ENCODE peak calls at places on chromosomes 5 and 9, in nine cellular contexts. I is NT2/D1, J is pancreas, M is fibroblast of mammary gland, O is GM12864, D is ovary, Y is prostate gland, U is psoas muscle, N is brain microvascular endothelial cell. K is an unnamed sample.

GRCh38 chr5:110255194-110255593 is 471.3 kb downstream of the TMEM232 start:
- DNase-seq in I (no peak), N (no peak), M (no peak), Y (no peak), U (no peak), O (no peak), D (no peak), J (no peak), K (no peak)

GRCh38 chr5:65213921-65214525 is 267.7 kb downstream of the ADAMTS6 start:
- DNase-seq in D (no peak), I (no peak), M (peak), O (no peak), J (no peak), Y (no peak), N (peak), U (no peak), K (no peak)

GRCh38 chr9:87431831-87432230 is 65.8 kb upstream of the DAPK1 start:
- DNase-seq in N (no peak), Y (no peak), M (peak), I (no peak), O (no peak), D (no peak), U (no peak), J (no peak), K (no peak)

GRCh38 chr9:98892296-98892695 is 51.4 kb upstream of the COL15A1 start:
- DNase-seq in I (no peak), J (no peak), N (no peak), U (no peak), O (no peak), M (no peak), D (no peak), Y (no peak), K (no peak)

GRCh38 chr5:51622161-51622790 is 239.0 kb downstream of the ISL1 start:
- DNase-seq in O (no peak), Y (no peak), M (no peak), D (no peak), N (no peak), I (no peak), U (no peak), J (no peak), K (no peak)

GRCh38 chr9:129547869-129548570 is 72.9 kb downstream of the C9orf50 start:
- DNase-seq in Y (no peak), O (no peak), D (no peak), N (no peak), M (no peak), U (no peak), J (no peak), I (no peak), K (no peak)

GRCh38 chr5:165310031-165310430 is 1804.6 kb downstream of the MAT2B start:
- DNase-seq in I (no peak), J (no peak), D (no peak), U (no peak), M (no peak), N (no peak), Y (no peak), O (no peak), K (no peak)

GRCh38 chr5:40224421-40224820 is 455.3 kb upstream of the PTGER4 start:
- DNase-seq in N (no peak), Y (no peak), M (peak), U (no peak), J (no peak), O (no peak), I (no peak), D (no peak), K (no peak)

GRCh38 chr5:87746891-87747366 is 334.2 kb upstream of the CCNH start:
- DNase-seq in O (no peak), N (no peak), M (peak), D (no peak), Y (no peak), U (no peak), I (no peak), J (no peak), K (no peak)

DNA sequence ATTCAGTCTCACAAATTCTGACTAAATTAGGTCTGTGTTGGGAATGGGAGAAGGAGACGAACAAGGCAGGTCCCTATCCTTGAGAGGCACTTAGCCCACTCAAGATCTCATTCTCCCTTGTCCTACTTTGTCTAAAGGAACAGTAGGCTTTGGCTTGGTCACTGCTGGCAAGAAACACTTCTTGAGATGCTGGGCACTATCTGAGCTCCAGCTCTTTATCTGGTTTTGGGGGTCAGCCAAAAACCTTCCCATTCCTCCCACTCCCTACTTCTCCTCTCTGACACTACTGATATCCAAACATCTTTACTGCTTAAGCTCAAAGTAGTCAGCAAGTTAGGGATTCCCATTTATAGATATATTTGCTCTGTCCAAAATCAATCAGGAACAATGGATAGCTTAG is 155.2 kb downstream of the MAPKAP1 start:
- DNase-seq in U (no peak), D (no peak), O (no peak), J (no peak), M (no peak), I (no peak), N (no peak), Y (no peak), K (no peak)
- H3K4me3 ChIP-seq in U (no peak), D (no peak), O (no peak), J (no peak), M (no peak), I (no peak), N (no peak), Y (no peak), K (no peak)

DNA sequence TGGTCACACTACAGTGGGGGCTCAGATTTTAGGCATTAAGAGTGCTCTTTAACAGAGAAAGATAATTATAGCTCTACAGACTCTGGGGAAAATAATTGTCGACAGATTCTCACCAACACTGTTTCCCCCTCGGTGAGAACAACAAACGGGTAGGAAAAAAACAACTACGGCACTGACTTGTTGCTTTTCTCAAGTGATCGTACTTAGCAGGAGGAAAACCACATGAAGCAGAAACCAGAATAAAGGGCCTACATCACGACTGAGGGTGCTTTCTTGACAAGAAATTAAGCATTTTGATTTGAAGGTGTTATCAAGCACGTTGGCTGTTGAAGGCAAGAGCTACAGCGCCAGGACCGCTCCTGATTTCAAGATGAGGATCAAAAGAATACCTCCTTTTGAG is 27.2 kb upstream of the CER1 start:
- DNase-seq in D (no peak), Y (no peak), O (no peak), U (no peak), J (no peak), N (no peak), M (no peak), I (no peak), K (no peak)
- H3K4me3 ChIP-seq in D (no peak), Y (no peak), O (no peak), U (no peak), J (no peak), N (no peak), M (no peak), I (no peak), K (no peak)

GRCh38 chr5:108371263-108371662 is 10.6 kb downstream of the FBXL17 start:
- DNase-seq in O (no peak), Y (no peak), D (no peak), I (no peak), J (no peak), U (no peak), M (no peak), N (no peak), K (no peak)

GRCh38 chr5:108366500-108366899 is 15.4 kb downstream of the FBXL17 start:
- DNase-seq in O (no peak), N (no peak), Y (no peak), D (no peak), I (no peak), M (no peak), J (no peak), U (no peak), K (no peak)

GRCh38 chr5:108372369-108372768 is 9.5 kb downstream of the FBXL17 start:
- DNase-seq in N (no peak), D (no peak), M (no peak), J (no peak), U (no peak), Y (no peak), I (no peak), O (no peak), K (no peak)

GRCh38 chr5:108367679-108368334 is 14.1 kb downstream of the FBXL17 start:
- DNase-seq in M (no peak), D (no peak), J (no peak), U (no peak), N (no peak), Y (no peak), I (no peak), O (no peak), K (no peak)

GRCh38 chr5:108369167-108369566 is 12.7 kb downstream of the FBXL17 start:
- DNase-seq in N (no peak), J (no peak), U (no peak), D (no peak), I (no peak), O (no peak), M (no peak), Y (no peak), K (no peak)
- H3K4me3 ChIP-seq in N (no peak), J (no peak), U (no peak), D (no peak), I (no peak), O (no peak), M (no peak), Y (no peak), K (no peak)

GRCh38 chr9:89476546-89476945 is 21.4 kb downstream of the SEMA4D start:
- DNase-seq in D (no peak), J (no peak), U (no peak), M (no peak), N (no peak), I (no peak), Y (no peak), O (no peak), K (no peak)
- H3K4me3 ChIP-seq in D (no peak), J (no peak), U (no peak), M (no peak), N (no peak), I (no peak), Y (no peak), O (no peak), K (no peak)

DNA sequence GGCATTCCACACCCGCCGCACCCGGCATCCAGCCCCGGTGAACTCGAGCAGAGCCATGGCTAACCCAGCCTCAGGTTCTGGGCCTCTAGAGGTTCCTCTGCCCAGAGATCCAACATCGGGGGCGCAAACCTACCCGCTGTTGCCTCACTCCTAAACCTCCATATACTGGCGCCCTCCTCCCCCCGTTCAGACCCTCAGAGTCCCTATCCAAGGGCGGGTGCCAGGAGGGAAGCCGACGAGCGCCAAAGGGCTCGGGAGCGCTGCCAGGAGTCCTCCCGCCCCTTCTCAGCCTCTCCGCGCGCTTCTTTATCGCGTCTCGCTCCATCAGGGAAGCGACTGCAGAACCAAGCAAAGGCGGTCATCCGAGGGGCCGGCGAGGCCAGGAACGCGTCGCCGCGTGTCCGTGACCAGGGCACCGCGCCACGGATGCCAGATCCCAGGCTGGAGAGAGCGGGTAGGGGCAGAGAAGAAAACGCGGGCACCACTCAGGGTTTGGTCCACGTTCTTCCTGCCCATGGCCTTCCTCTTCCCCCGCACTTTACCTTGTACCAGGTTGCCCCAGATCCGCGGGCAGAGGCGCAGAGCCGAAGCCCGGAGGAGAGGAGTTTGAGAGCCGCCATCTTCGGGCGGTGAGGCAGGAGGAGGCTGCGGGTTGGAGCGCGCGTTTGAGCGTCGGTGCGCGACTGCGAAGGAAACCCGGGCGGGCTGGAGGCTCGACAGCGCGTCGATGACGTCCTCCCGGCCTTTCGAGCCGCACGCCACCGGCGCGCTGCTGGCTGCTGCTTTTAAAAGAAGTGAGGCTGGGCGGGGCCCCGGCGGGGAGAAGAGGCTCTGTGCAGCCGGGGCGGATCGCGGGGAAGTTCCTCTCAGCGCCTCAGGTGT is at the start of gene OXCT1:
- DNase-seq in J (peak), U (peak), M (peak), N (peak), I (peak), O (peak), D (peak), Y (peak), K (peak)
- H3K4me3 ChIP-seq in J (peak), U (peak), M (peak), N (peak), I (peak), O (peak), D (peak), Y (peak), K (peak)

DNA sequence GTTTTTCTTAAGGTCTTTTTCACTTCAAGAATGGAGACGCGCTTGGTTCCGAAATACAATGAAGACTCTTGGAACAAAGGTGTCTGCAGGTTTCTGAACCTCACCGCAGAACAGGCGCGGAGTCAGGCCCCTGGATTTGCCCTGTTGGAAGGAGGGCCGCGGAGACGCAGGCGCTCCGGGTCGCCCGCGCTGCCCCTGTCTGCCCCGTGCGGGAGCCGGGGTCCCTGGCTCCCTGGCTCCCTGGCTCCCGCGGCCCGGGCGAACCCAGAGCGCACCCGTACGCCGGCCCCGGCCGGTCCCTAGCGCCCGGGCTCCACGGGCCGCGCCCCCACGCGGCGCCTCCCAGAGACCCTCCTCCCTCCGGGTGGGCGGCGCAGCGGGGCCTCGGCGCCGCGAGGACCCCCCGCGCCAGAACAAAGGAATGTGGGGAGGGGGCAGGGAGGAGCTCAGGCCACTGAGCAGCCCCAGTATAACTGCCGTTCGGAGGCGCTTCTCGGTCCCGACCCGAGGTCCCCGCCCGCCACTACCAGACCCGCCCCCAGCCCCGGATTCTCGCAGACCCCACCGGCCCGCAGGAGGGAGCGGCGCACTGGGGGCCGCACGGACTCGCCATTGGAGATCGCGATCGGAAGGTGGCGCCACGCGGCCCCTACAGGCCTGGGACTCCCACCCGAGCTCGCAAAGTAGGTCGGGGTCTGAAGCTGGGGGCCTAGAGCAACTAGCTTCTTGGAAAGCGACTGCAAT is 2.4 kb downstream of the NFIL3 start:
- DNase-seq in U (peak), D (peak), M (peak), Y (peak), O (no peak), J (peak), I (no peak), N (peak), K (no peak)
- H3K4me3 ChIP-seq in U (peak), D (peak), M (peak), Y (peak), O (no peak), J (peak), I (peak), N (peak), K (peak)

DNA sequence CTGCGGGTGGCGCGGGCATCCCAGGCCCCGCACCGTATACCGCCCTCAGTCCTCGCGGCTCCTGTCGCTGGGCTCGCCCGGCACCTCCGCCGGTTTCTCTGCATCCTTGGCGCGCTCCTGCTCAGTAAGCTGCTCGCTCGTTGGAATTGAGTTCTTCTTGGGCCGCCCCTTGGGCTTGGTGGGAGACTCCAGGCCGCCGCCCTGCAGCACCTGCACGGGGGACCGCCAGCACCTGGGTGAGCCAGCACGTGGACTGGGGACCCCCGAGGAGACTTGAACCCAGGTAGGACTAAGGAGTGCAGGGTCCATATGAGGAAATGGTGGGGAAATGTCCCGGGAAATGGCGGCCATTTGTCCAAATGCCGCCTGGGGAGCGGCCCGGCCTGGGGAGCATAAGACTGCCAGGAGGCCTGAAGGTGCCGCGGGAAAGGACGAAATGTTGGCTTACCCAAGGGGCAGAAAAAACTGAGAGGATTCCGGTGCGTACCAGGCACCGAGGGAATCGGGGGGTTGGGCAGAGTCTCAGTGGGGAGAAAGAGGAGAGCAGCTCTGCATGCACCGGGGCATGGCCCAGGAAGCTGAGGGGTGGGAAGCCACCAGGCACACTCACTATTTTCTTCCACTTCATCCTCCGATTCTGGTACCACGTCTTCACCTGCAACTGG is 2.9 kb downstream of the BARX1 start:
- DNase-seq in D (no peak), O (no peak), I (no peak), Y (no peak), N (no peak), J (no peak), M (no peak), U (no peak), K (no peak)
- H3K4me3 ChIP-seq in D (no peak), O (no peak), I (no peak), Y (no peak), N (no peak), J (peak), M (no peak), U (peak), K (peak)

DNA sequence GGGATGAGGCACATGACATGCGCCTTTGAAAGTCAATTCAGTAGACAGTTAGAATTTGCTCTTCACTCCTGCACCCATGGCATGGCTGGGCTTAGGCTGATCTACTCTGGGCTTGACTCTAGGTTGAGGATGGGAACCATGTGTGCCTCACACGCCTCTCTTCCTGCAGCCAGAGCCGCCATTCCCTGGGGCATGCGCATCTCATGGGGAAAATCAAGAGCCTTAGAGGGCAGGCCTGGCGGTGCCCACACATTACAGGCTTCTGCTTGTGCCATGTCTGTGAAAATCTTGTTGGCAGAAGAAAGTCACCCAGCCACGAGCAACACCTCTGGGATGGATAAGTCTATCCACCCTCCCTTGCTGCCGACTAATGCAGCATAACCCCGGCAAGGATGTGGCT is 808.5 kb downstream of the CDH9 start:
- DNase-seq in Y (no peak), J (no peak), O (no peak), N (no peak), M (no peak), I (no peak), D (no peak), U (no peak), K (no peak)
- H3K4me3 ChIP-seq in Y (no peak), J (no peak), O (no peak), N (no peak), M (no peak), I (no peak), D (no peak), U (no peak), K (no peak)

DNA sequence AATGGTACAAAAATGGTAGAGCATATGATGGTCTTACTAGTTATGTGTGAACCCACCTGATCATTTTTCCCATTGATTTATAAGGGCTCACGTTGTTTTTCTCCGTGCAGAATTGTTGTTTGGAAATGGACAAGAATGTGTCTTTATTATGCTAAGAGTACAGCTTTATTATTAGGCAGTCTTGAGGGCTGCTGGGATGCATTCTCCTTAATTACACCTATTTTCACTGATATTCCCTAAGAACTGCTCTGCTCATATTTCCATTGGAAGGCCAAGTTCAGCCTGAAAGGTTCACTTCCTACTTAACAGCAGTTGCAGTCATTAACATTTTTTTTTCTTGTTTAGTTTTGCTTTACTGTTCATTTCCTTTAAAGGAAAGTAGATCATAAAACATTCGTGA is 602.5 kb upstream of the ZNF608 start:
- DNase-seq in N (no peak), J (no peak), O (no peak), M (no peak), I (no peak), D (no peak), U (no peak), Y (no peak), K (no peak)
- H3K4me3 ChIP-seq in N (no peak), J (no peak), O (no peak), M (no peak), I (no peak), D (no peak), U (no peak), Y (no peak), K (no peak)

GRCh38 chr5:35540002-35540401 is 77.7 kb upstream of the SPEF2 start:
- DNase-seq in M (no peak), I (no peak), J (no peak), D (no peak), U (no peak), O (no peak), Y (no peak), N (no peak), K (no peak)

GRCh38 chr5:35545190-35545589 is 72.5 kb upstream of the SPEF2 start:
- DNase-seq in J (no peak), N (no peak), M (no peak), Y (no peak), U (no peak), O (no peak), I (no peak), D (no peak), K (no peak)
- H3K4me3 ChIP-seq in J (no peak), N (no peak), M (no peak), Y (no peak), U (no peak), O (no peak), I (no peak), D (no peak), K (no peak)